ENCODE peak calls at places on chromosomes 4 and X, in eight cellular contexts. One of them, this sample, is unnamed.

GRCh38 chr4:47221721-47222120 is 190.4 kb downstream of the GABRB1 start:
- DNase-seq in AG09309: no peak
- DNase-seq in upper lobe of left lung: no peak
- DNase-seq in body of pancreas: no peak
- DNase-seq in fibroblast of lung: peak
- DNase-seq in right lobe of liver: no peak
- DNase-seq in uterus: no peak
- DNase-seq in Peyer's patch: no peak
- DNase-seq in this sample: no peak

GRCh38 chr4:101337688-101338087 is 9.6 kb downstream of the PPP3CA start:
- DNase-seq in fibroblast of lung: peak
- DNase-seq in body of pancreas: no peak
- DNase-seq in Peyer's patch: no peak
- DNase-seq in upper lobe of left lung: no peak
- DNase-seq in right lobe of liver: no peak
- DNase-seq in AG09309: no peak
- DNase-seq in uterus: no peak
- DNase-seq in this sample: no peak

GRCh38 chrX:65273152-65273551 is 261.4 kb downstream of the LAS1L start:
- DNase-seq in upper lobe of left lung: no peak
- DNase-seq in body of pancreas: no peak
- DNase-seq in AG09309: no peak
- DNase-seq in Peyer's patch: no peak
- DNase-seq in uterus: no peak
- DNase-seq in right lobe of liver: no peak
- DNase-seq in fibroblast of lung: no peak
- DNase-seq in this sample: no peak

GRCh38 chr4:77092832-77093800 is 17.3 kb upstream of the CCNI start:
- DNase-seq in right lobe of liver: no peak
- DNase-seq in Peyer's patch: no peak
- DNase-seq in body of pancreas: no peak
- DNase-seq in AG09309: no peak
- DNase-seq in upper lobe of left lung: no peak
- DNase-seq in uterus: no peak
- DNase-seq in fibroblast of lung: no peak
- DNase-seq in this sample: no peak

GRCh38 chr4:24730256-24731001 is 64.9 kb upstream of the SOD3 start:
- DNase-seq in uterus: peak
- DNase-seq in right lobe of liver: no peak
- DNase-seq in fibroblast of lung: peak
- DNase-seq in Peyer's patch: peak
- DNase-seq in upper lobe of left lung: peak
- DNase-seq in body of pancreas: peak
- DNase-seq in AG09309: peak
- DNase-seq in this sample: peak

GRCh38 chr4:73250642-73251041 is 8.0 kb downstream of the ANKRD17 start:
- DNase-seq in upper lobe of left lung: no peak
- DNase-seq in fibroblast of lung: no peak
- DNase-seq in right lobe of liver: no peak
- DNase-seq in AG09309: no peak
- DNase-seq in Peyer's patch: no peak
- DNase-seq in body of pancreas: no peak
- DNase-seq in uterus: no peak
- DNase-seq in this sample: no peak

GRCh38 chr4:116055857-116056827 is 942.7 kb upstream of the NDST4 start:
- DNase-seq in Peyer's patch: no peak
- DNase-seq in body of pancreas: no peak
- DNase-seq in upper lobe of left lung: no peak
- DNase-seq in uterus: no peak
- DNase-seq in AG09309: no peak
- DNase-seq in right lobe of liver: no peak
- DNase-seq in fibroblast of lung: peak
- DNase-seq in this sample: no peak

GRCh38 chrX:43897290-43897689 is 15.0 kb upstream of the MAOB start:
- DNase-seq in right lobe of liver: no peak
- DNase-seq in AG09309: no peak
- DNase-seq in body of pancreas: no peak
- DNase-seq in Peyer's patch: no peak
- DNase-seq in uterus: no peak
- DNase-seq in upper lobe of left lung: no peak
- DNase-seq in fibroblast of lung: no peak
- DNase-seq in this sample: no peak

GRCh38 chrX:100979881-100980607 is 10.5 kb downstream of the ARL13A start:
- DNase-seq in Peyer's patch: no peak
- DNase-seq in body of pancreas: no peak
- DNase-seq in uterus: no peak
- DNase-seq in right lobe of liver: no peak
- DNase-seq in fibroblast of lung: no peak
- DNase-seq in upper lobe of left lung: peak
- DNase-seq in AG09309: no peak
- DNase-seq in this sample: no peak

GRCh38 chr4:189912170-189912569 is 28.5 kb upstream of the FRG1 start:
- DNase-seq in upper lobe of left lung: no peak
- DNase-seq in AG09309: no peak
- DNase-seq in Peyer's patch: no peak
- DNase-seq in body of pancreas: no peak
- DNase-seq in uterus: no peak
- DNase-seq in fibroblast of lung: no peak
- DNase-seq in right lobe of liver: no peak
- DNase-seq in this sample: no peak

GRCh38 chrX:48833531-48834138 is 1.8 kb downstream of the PCSK1N start:
- DNase-seq in body of pancreas: no peak
- DNase-seq in upper lobe of left lung: no peak
- DNase-seq in fibroblast of lung: peak
- DNase-seq in right lobe of liver: no peak
- DNase-seq in AG09309: no peak
- DNase-seq in Peyer's patch: no peak
- DNase-seq in uterus: no peak
- DNase-seq in this sample: no peak

GRCh38 chr4:134905061-134905460 is 703.5 kb upstream of the PABPC4L start:
- DNase-seq in right lobe of liver: no peak
- DNase-seq in Peyer's patch: no peak
- DNase-seq in AG09309: no peak
- DNase-seq in uterus: no peak
- DNase-seq in fibroblast of lung: no peak
- DNase-seq in body of pancreas: no peak
- DNase-seq in upper lobe of left lung: no peak
- DNase-seq in this sample: no peak
- TF ChIP-seq CTCF in right lobe of liver: no peak
- TF ChIP-seq CTCF in Peyer's patch: no peak
- TF ChIP-seq CTCF in AG09309: no peak
- TF ChIP-seq CTCF in uterus: no peak
- TF ChIP-seq CTCF in fibroblast of lung: no peak
- TF ChIP-seq CTCF in body of pancreas: no peak
- TF ChIP-seq CTCF in upper lobe of left lung: no peak
- TF ChIP-seq CTCF in this sample: no peak

GRCh38 chrX:79270401-79270800 is 96.7 kb downstream of the ITM2A start:
- DNase-seq in uterus: peak
- DNase-seq in Peyer's patch: peak
- DNase-seq in right lobe of liver: no peak
- DNase-seq in upper lobe of left lung: no peak
- DNase-seq in body of pancreas: no peak
- DNase-seq in AG09309: no peak
- DNase-seq in fibroblast of lung: no peak
- DNase-seq in this sample: no peak
- TF ChIP-seq CTCF in uterus: no peak
- TF ChIP-seq CTCF in Peyer's patch: no peak
- TF ChIP-seq CTCF in right lobe of liver: no peak
- TF ChIP-seq CTCF in upper lobe of left lung: no peak
- TF ChIP-seq CTCF in body of pancreas: no peak
- TF ChIP-seq CTCF in AG09309: no peak
- TF ChIP-seq CTCF in fibroblast of lung: no peak
- TF ChIP-seq CTCF in this sample: no peak

GRCh38 chr4:122917731-122918130 is 4.7 kb downstream of the NUDT6 start:
- DNase-seq in upper lobe of left lung: no peak
- DNase-seq in body of pancreas: no peak
- DNase-seq in fibroblast of lung: peak
- DNase-seq in Peyer's patch: no peak
- DNase-seq in uterus: no peak
- DNase-seq in AG09309: no peak
- DNase-seq in right lobe of liver: no peak
- DNase-seq in this sample: no peak

GRCh38 chr4:122914938-122915337 is 7.5 kb downstream of the NUDT6 start:
- DNase-seq in upper lobe of left lung: no peak
- DNase-seq in fibroblast of lung: peak
- DNase-seq in AG09309: no peak
- DNase-seq in right lobe of liver: no peak
- DNase-seq in body of pancreas: no peak
- DNase-seq in Peyer's patch: no peak
- DNase-seq in uterus: no peak
- DNase-seq in this sample: no peak

GRCh38 chr4:122911588-122911987 is 10.8 kb downstream of the NUDT6 start:
- DNase-seq in body of pancreas: no peak
- DNase-seq in AG09309: no peak
- DNase-seq in fibroblast of lung: no peak
- DNase-seq in uterus: no peak
- DNase-seq in right lobe of liver: no peak
- DNase-seq in Peyer's patch: no peak
- DNase-seq in upper lobe of left lung: no peak
- DNase-seq in this sample: no peak

GRCh38 chr4:122912810-122913575 is 9.4 kb downstream of the NUDT6 start:
- DNase-seq in body of pancreas: no peak
- DNase-seq in Peyer's patch: no peak
- DNase-seq in uterus: no peak
- DNase-seq in upper lobe of left lung: no peak
- DNase-seq in fibroblast of lung: no peak
- DNase-seq in right lobe of liver: no peak
- DNase-seq in AG09309: no peak
- DNase-seq in this sample: no peak

DNA sequence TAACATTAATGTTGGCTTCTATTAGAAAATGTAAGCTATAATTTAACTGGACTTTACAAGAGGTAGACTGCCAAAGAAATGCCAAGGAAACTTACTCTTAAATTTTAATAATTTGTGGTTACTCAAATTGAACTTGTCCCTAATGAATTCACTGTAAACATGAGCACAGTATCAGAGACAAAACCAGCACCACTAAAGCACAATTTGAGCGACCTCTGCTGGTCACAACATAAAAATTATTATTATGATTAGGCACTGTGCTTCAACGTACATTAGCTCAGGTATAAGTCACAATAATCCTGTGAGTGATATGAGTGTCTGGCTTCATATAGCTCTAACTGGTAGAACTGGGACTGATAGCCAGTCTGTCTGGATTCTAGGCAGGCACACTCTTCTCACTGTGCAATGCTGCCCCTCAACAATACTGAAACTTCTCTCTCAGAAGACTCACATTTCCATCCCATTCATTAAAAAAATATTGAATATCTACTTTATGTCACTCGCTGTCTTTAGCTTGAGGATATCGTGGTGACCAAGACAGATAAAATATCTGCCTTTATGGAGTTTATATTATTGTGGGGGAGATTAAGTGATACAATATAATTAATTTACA is 8.0 kb downstream of the NUDT6 start:
- DNase-seq in right lobe of liver: no peak
- DNase-seq in Peyer's patch: no peak
- DNase-seq in fibroblast of lung: peak
- DNase-seq in body of pancreas: no peak
- DNase-seq in AG09309: no peak
- DNase-seq in uterus: no peak
- DNase-seq in upper lobe of left lung: no peak
- DNase-seq in this sample: no peak
- TF ChIP-seq CTCF in right lobe of liver: peak
- TF ChIP-seq CTCF in Peyer's patch: peak
- TF ChIP-seq CTCF in fibroblast of lung: peak
- TF ChIP-seq CTCF in body of pancreas: no peak
- TF ChIP-seq CTCF in AG09309: peak
- TF ChIP-seq CTCF in uterus: peak
- TF ChIP-seq CTCF in upper lobe of left lung: peak
- TF ChIP-seq CTCF in this sample: peak

DNA sequence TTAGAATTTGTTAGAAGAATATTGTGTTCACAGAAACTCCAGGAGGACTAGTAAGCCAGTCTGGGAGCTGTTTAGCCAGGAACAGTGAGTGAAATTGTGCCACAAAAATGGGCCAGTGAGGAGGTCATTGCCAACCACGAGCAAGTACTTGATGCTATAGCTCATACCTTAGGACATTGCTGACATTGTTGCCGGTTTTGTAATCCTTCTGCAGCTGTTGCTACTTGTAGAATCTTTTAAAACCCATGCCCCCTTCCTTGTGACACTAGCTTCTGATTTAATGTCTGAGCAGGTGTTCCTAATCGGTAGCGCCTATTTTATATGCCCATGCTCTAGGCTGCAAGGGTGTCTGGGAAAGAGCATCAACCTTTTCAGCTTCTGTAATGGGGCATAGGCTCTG is 2.5 kb downstream of the POLA1 start:
- DNase-seq in uterus: no peak
- DNase-seq in upper lobe of left lung: no peak
- DNase-seq in body of pancreas: no peak
- DNase-seq in AG09309: no peak
- DNase-seq in right lobe of liver: no peak
- DNase-seq in fibroblast of lung: no peak
- DNase-seq in Peyer's patch: no peak
- DNase-seq in this sample: no peak
- TF ChIP-seq CTCF in uterus: no peak
- TF ChIP-seq CTCF in upper lobe of left lung: no peak
- TF ChIP-seq CTCF in body of pancreas: no peak
- TF ChIP-seq CTCF in AG09309: no peak
- TF ChIP-seq CTCF in right lobe of liver: no peak
- TF ChIP-seq CTCF in fibroblast of lung: no peak
- TF ChIP-seq CTCF in Peyer's patch: no peak
- TF ChIP-seq CTCF in this sample: no peak

DNA sequence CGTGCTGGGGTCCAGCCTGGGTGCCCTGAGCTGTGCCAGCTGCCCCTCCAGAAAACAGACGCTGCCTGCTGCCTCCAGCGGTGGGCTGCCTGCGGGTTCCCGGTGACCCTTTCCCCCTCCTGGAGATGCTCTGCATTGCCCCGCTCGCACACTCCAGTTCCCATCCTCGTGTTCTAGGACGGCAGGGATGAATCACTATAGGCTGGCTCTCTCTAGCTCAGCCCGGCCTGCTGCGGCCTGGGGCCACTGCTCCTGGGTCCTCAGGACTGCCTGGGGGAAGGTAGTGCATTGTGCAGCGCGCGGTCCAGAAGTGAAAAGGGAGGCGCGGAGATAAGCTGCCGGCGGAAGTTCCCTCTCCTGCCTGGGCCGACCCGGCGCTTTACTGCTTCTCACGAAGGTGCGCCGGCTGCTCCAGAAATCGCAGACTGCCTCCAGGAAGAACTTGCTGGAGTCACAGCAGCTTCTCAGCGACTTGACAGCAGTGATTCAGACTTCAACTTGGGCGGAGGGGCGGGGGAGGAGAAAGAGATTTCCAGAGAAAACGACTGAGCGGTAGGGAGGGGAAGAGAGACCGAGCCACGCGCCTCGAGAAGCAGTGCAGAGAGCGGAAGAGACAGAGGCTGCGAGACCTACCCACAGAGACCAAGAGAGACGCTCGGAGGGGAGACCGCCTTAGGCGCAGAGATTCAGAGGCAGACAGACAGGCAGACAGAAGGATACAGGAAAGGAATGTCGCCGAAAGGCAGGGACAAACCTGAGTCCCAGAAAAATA is 6.7 kb upstream of the MSX1 start:
- DNase-seq in Peyer's patch: no peak
- DNase-seq in right lobe of liver: no peak
- DNase-seq in upper lobe of left lung: no peak
- DNase-seq in body of pancreas: no peak
- DNase-seq in fibroblast of lung: peak
- DNase-seq in AG09309: peak
- DNase-seq in uterus: peak
- DNase-seq in this sample: no peak
- TF ChIP-seq CTCF in Peyer's patch: no peak
- TF ChIP-seq CTCF in right lobe of liver: no peak
- TF ChIP-seq CTCF in upper lobe of left lung: no peak
- TF ChIP-seq CTCF in body of pancreas: no peak
- TF ChIP-seq CTCF in fibroblast of lung: peak
- TF ChIP-seq CTCF in AG09309: peak
- TF ChIP-seq CTCF in uterus: no peak
- TF ChIP-seq CTCF in this sample: no peak

GRCh38 chrX:51804741-51805140 is 61.5 kb downstream of the GSPT2 start:
- DNase-seq in AG09309: no peak
- DNase-seq in fibroblast of lung: no peak
- DNase-seq in right lobe of liver: no peak
- DNase-seq in Peyer's patch: no peak
- DNase-seq in uterus: no peak
- DNase-seq in upper lobe of left lung: no peak
- DNase-seq in body of pancreas: no peak
- DNase-seq in this sample: no peak
- TF ChIP-seq CTCF in AG09309: peak
- TF ChIP-seq CTCF in fibroblast of lung: no peak
- TF ChIP-seq CTCF in right lobe of liver: no peak
- TF ChIP-seq CTCF in Peyer's patch: no peak
- TF ChIP-seq CTCF in uterus: no peak
- TF ChIP-seq CTCF in upper lobe of left lung: no peak
- TF ChIP-seq CTCF in body of pancreas: no peak
- TF ChIP-seq CTCF in this sample: no peak